ENCODE peak calls at places on chromosome X, in four cellular contexts. E, I, A and G are unnamed samples.
A peak's percentile ranks its signal among the peaks of the same experiment; 100 is the strongest.

GRCh38 chrX:6226053-6226645 is 2.5 kb downstream of the NLGN4X start:
- DNase-seq in I (no peak), A (no peak), E (peak; percentile 10), G (no peak)

GRCh38 chrX:40090050-40090804 is 7.5 kb downstream of the BCOR start:
- DNase-seq in I (no peak), A (no peak), E (no peak), G (peak; percentile 33)

GRCh38 chrX:122739770-122740169 is 444.3 kb upstream of the GRIA3 start:
- DNase-seq in I (no peak), A (no peak), E (no peak), G (no peak)

GRCh38 chrX:32614707-32615106 is 596.6 kb downstream of the DMD start:
- DNase-seq in A (no peak), I (no peak), E (no peak), G (no peak)

GRCh38 chrX:37590047-37590446 is 18.6 kb downstream of the LANCL3 start:
- DNase-seq in A (no peak), I (no peak), E (no peak), G (no peak)

GRCh38 chrX:103155201-103155600 is 59.7 kb upstream of the BEX4 start:
- DNase-seq in I (peak; percentile 44), E (no peak), A (no peak), G (no peak)

GRCh38 chrX:475926-476723 is 89.4 kb upstream of the PPP2R3B start:
- DNase-seq in I (no peak), A (no peak), E (no peak), G (no peak)

GRCh38 chrX:124651031-124651430 is 304.7 kb downstream of the SH2D1A start:
- DNase-seq in I (no peak), E (no peak), A (no peak), G (no peak)

GRCh38 chrX:95823796-95824195 is 860.8 kb upstream of the DIAPH2 start:
- DNase-seq in I (no peak), E (no peak), A (no peak), G (no peak)